ENCODE peak calls at places on chromosomes 13 and 19, in eight cellular contexts. A is Ammon's horn, C is M059J, J is body of pancreas, F is AG20443, G is RCC 7860, O is thoracic aorta, N is NCI-H510A treated with DMSO at 0.1 percent for 48 hours. B is an unnamed sample.

GRCh38 chr19:34734601-34735103 is 609 bp downstream of the ZNF181 start:
- DNase-seq in J (peak), F (no peak), O (no peak), G (no peak), A (no peak), C (no peak), N (no peak), B (no peak)

GRCh38 chr13:110245421-110245899 is 61.5 kb downstream of the COL4A1 start:
- DNase-seq in C (peak), F (no peak), J (no peak), O (no peak), A (no peak), G (no peak), N (no peak), B (peak)

GRCh38 chr19:45492627-45493470 is 4.0 kb downstream of the RTN2 start:
- DNase-seq in J (no peak), O (no peak), N (no peak), G (no peak), F (peak), C (no peak), A (peak), B (peak)

GRCh38 chr19:38877781-38878574 is at the start of gene RINL:
- DNase-seq in O (no peak), F (no peak), J (no peak), N (peak), A (no peak), C (no peak), G (no peak), B (peak)

GRCh38 chr19:18660051-18660910 is 23.2 kb upstream of the CRTC1 start:
- DNase-seq in F (peak), O (peak), C (peak), A (no peak), G (peak), J (peak), N (no peak), B (peak)

GRCh38 chr13:98837896-98838295 is 85.4 kb upstream of the SLC15A1 start:
- DNase-seq in A (no peak), N (no peak), G (no peak), F (no peak), C (no peak), O (no peak), J (no peak), B (no peak)

GRCh38 chr13:71754407-71754974 is 112.5 kb downstream of the DACH1 start:
- DNase-seq in A (no peak), J (peak), C (no peak), F (no peak), N (no peak), G (no peak), O (no peak), B (no peak)

GRCh38 chr13:111484129-111484925 is 163.9 kb downstream of the TEX29 start:
- DNase-seq in C (no peak), A (no peak), N (peak), G (no peak), F (no peak), J (no peak), O (no peak), B (peak)

GRCh38 chr19:48481846-48482639 is 12.9 kb downstream of the CYTH2 start:
- DNase-seq in G (no peak), N (no peak), F (no peak), J (no peak), C (peak), O (no peak), A (no peak), B (peak)

GRCh38 chr13:65909501-65909900 is 1320.6 kb downstream of the PCDH9 start:
- DNase-seq in F (no peak), C (no peak), G (no peak), A (no peak), N (no peak), O (no peak), J (no peak), B (peak)

GRCh38 chr19:49393871-49394270 is 5.8 kb downstream of the KASH5 start:
- DNase-seq in A (no peak), G (no peak), C (no peak), J (no peak), N (no peak), O (no peak), F (peak), B (peak)

GRCh38 chr13:113836917-113837553 is 26.8 kb downstream of the GAS6 start:
- DNase-seq in G (peak), N (peak), C (peak), J (peak), O (no peak), F (peak), A (no peak), B (peak)

GRCh38 chr19:41646589-41647204 is 19.8 kb upstream of the CEACAM4 start:
- DNase-seq in J (peak), C (no peak), F (no peak), N (no peak), A (no peak), G (no peak), O (no peak), B (no peak)

GRCh38 chr13:113919761-113920160 is 54.1 kb downstream of the C13orf46 start:
- DNase-seq in G (no peak), F (no peak), A (no peak), N (no peak), J (no peak), C (no peak), O (no peak), B (no peak)

GRCh38 chr13:36357692-36358091 is 11.5 kb upstream of the SPART start:
- DNase-seq in G (no peak), J (peak), A (peak), F (peak), N (no peak), C (no peak), O (no peak), B (no peak)

GRCh38 chr13:104098421-104098820 is 1032.2 kb upstream of the SLC10A2 start:
- DNase-seq in F (no peak), J (no peak), C (peak), G (peak), A (no peak), O (no peak), N (no peak), B (no peak)

GRCh38 chr19:20422616-20423205 is 142.9 kb downstream of the ZNF737 start:
- DNase-seq in J (no peak), G (no peak), F (no peak), C (no peak), N (no peak), O (no peak), A (peak), B (no peak)

GRCh38 chr13:39779337-39780270 is 124.1 kb downstream of the COG6 start:
- DNase-seq in J (no peak), G (peak), N (no peak), A (no peak), F (no peak), C (peak), O (no peak), B (no peak)

GRCh38 chr19:38287604-38288003 is 16.4 kb upstream of the C19orf33 start:
- DNase-seq in G (no peak), N (no peak), A (peak), C (no peak), J (no peak), O (no peak), F (no peak), B (no peak)

GRCh38 chr13:99958402-99959126 is 13.0 kb downstream of the ZIC5 start:
- DNase-seq in F (no peak), O (no peak), C (no peak), N (no peak), G (no peak), A (no peak), J (no peak), B (no peak)

GRCh38 chr19:18419699-18420460 is 682 bp downstream of the SSBP4 start:
- DNase-seq in N (peak), J (peak), C (no peak), O (no peak), F (no peak), G (no peak), A (peak), B (peak)

GRCh38 chr19:48614436-48615144 is at the start of gene FAM83E:
- DNase-seq in C (no peak), J (no peak), O (no peak), N (peak), A (no peak), F (no peak), G (no peak), B (peak)

GRCh38 chr19:38277969-38278680 is 13.8 kb downstream of the SPINT2 start:
- DNase-seq in G (peak), J (peak), N (no peak), F (peak), C (peak), O (peak), A (no peak), B (peak)

GRCh38 chr13:34124912-34125311 is 307.0 kb downstream of the RFC3 start:
- DNase-seq in N (peak), J (no peak), A (no peak), F (no peak), C (no peak), O (no peak), G (no peak), B (no peak)

GRCh38 chr13:111954681-111955411 is 112.1 kb upstream of the SOX1 start:
- DNase-seq in A (no peak), J (no peak), G (peak), O (no peak), N (peak), C (peak), F (no peak), B (no peak)

GRCh38 chr19:14370169-14370998 is 10.9 kb upstream of the ADGRE5 start:
- DNase-seq in J (no peak), O (no peak), A (no peak), N (no peak), F (no peak), C (no peak), G (no peak), B (no peak)

GRCh38 chr19:34075661-34076091 is 96.6 kb upstream of the LSM14A start:
- DNase-seq in A (no peak), J (no peak), C (peak), O (no peak), F (no peak), G (no peak), N (no peak), B (no peak)

GRCh38 chr13:78657699-78658629 is 991 bp downstream of the OBI1 start:
- DNase-seq in C (peak), N (no peak), G (no peak), A (no peak), F (peak), J (no peak), O (no peak), B (peak)

GRCh38 chr13:18947376-18947977 is 234.1 kb downstream of the TUBA3C start:
- DNase-seq in J (no peak), O (no peak), C (no peak), F (no peak), A (no peak), N (no peak), G (no peak), B (peak)

GRCh38 chr13:109510036-109510435 is 276.3 kb downstream of the IRS2 start:
- DNase-seq in F (no peak), N (no peak), A (no peak), J (no peak), C (no peak), O (no peak), G (no peak), B (no peak)

GRCh38 chr19:35868172-35868822 is at the start of gene APLP1:
- DNase-seq in A (peak), O (no peak), J (peak), C (peak), G (no peak), N (peak), F (peak), B (peak)

GRCh38 chr19:49231389-49231788 is 73.8 kb downstream of the TRPM4 start:
- DNase-seq in N (no peak), C (no peak), J (no peak), O (no peak), F (no peak), G (no peak), A (no peak), B (no peak)

GRCh38 chr13:29572575-29572974 is 22.9 kb downstream of the SLC7A1 start:
- DNase-seq in F (no peak), O (no peak), J (no peak), N (no peak), A (no peak), C (no peak), G (no peak), B (no peak)

B was measured in osteoblast.